ENCODE peak calls at places on chromosomes 1 and 21, in six cellular contexts. One of them, this sample, is unnamed.

GRCh38 chr1:110003747-110004428 is 19.3 kb downstream of the AHCYL1 start:
- DNase-seq in A549: peak; percentile 47
- DNase-seq in ovary: peak; percentile 82
- DNase-seq in heart left ventricle: peak; percentile 78
- DNase-seq in suprapubic skin: peak; percentile 84
- DNase-seq in uterus: peak; percentile 91
- DNase-seq in this sample: peak; percentile 74

GRCh38 chr1:65141394-65141793 is 6.6 kb upstream of the AK4 start:
- DNase-seq in A549: no peak
- DNase-seq in ovary: no peak
- DNase-seq in heart left ventricle: no peak
- DNase-seq in suprapubic skin: no peak
- DNase-seq in uterus: no peak
- DNase-seq in this sample: peak; percentile 27

GRCh38 chr1:182198006-182198605 is 136.6 kb upstream of the ZNF648 start:
- DNase-seq in A549: no peak
- DNase-seq in ovary: no peak
- DNase-seq in heart left ventricle: no peak
- DNase-seq in suprapubic skin: no peak
- DNase-seq in uterus: no peak
- DNase-seq in this sample: no peak

GRCh38 chr1:230359992-230360391 is 66.1 kb downstream of the PGBD5 start:
- DNase-seq in A549: no peak
- DNase-seq in ovary: no peak
- DNase-seq in heart left ventricle: no peak
- DNase-seq in suprapubic skin: no peak
- DNase-seq in uterus: no peak
- DNase-seq in this sample: no peak

GRCh38 chr21:36747815-36748381 is 49.0 kb downstream of the SIM2 start:
- DNase-seq in A549: no peak
- DNase-seq in ovary: no peak
- DNase-seq in heart left ventricle: peak; percentile 47
- DNase-seq in suprapubic skin: no peak
- DNase-seq in uterus: no peak
- DNase-seq in this sample: peak; percentile 60

GRCh38 chr1:92965003-92965402 is 3.7 kb upstream of the DIPK1A start:
- DNase-seq in A549: no peak
- DNase-seq in ovary: no peak
- DNase-seq in heart left ventricle: no peak
- DNase-seq in suprapubic skin: no peak
- DNase-seq in uterus: no peak
- DNase-seq in this sample: no peak

GRCh38 chr1:11339346-11340247 is 66.6 kb downstream of the UBIAD1 start:
- DNase-seq in A549: no peak
- DNase-seq in ovary: no peak
- DNase-seq in heart left ventricle: no peak
- DNase-seq in suprapubic skin: no peak
- DNase-seq in uterus: no peak
- DNase-seq in this sample: peak; percentile 24

GRCh38 chr1:218459878-218460277 is 114.7 kb downstream of the TGFB2 start:
- DNase-seq in A549: peak; percentile 78
- DNase-seq in ovary: peak; percentile 30
- DNase-seq in heart left ventricle: no peak
- DNase-seq in suprapubic skin: no peak
- DNase-seq in uterus: no peak
- DNase-seq in this sample: no peak

GRCh38 chr1:34977858-34978257 is 7.3 kb downstream of the TMEM35B start:
- DNase-seq in A549: no peak
- DNase-seq in ovary: no peak
- DNase-seq in heart left ventricle: no peak
- DNase-seq in suprapubic skin: no peak
- DNase-seq in uterus: no peak
- DNase-seq in this sample: no peak

GRCh38 chr1:216788671-216789070 is 65.4 kb upstream of the ESRRG start:
- DNase-seq in A549: no peak
- DNase-seq in ovary: no peak
- DNase-seq in heart left ventricle: no peak
- DNase-seq in suprapubic skin: no peak
- DNase-seq in uterus: no peak
- DNase-seq in this sample: no peak

GRCh38 chr1:88985033-88985432 is 7.4 kb downstream of the KYAT3 start:
- DNase-seq in A549: peak; percentile 7
- DNase-seq in ovary: peak; percentile 50
- DNase-seq in heart left ventricle: no peak
- DNase-seq in suprapubic skin: no peak
- DNase-seq in uterus: peak; percentile 25
- DNase-seq in this sample: no peak

GRCh38 chr1:18948048-18948912 is 8.2 kb downstream of the IFFO2 start:
- DNase-seq in A549: no peak
- DNase-seq in ovary: no peak
- DNase-seq in heart left ventricle: no peak
- DNase-seq in suprapubic skin: no peak
- DNase-seq in uterus: no peak
- DNase-seq in this sample: no peak

GRCh38 chr1:38577937-38578443 is 281.6 kb downstream of the RRAGC start:
- DNase-seq in A549: no peak
- DNase-seq in ovary: no peak
- DNase-seq in heart left ventricle: no peak
- DNase-seq in suprapubic skin: no peak
- DNase-seq in uterus: no peak
- DNase-seq in this sample: no peak

GRCh38 chr1:33641099-33641830 is 168.8 kb downstream of the ZSCAN20 start:
- DNase-seq in A549: peak; percentile 22
- DNase-seq in ovary: no peak
- DNase-seq in heart left ventricle: no peak
- DNase-seq in suprapubic skin: no peak
- DNase-seq in uterus: no peak
- DNase-seq in this sample: no peak

GRCh38 chr1:153678519-153679336 is at the start of gene NPR1:
- DNase-seq in A549: peak; percentile 48
- DNase-seq in ovary: peak; percentile 82
- DNase-seq in heart left ventricle: peak; percentile 70
- DNase-seq in suprapubic skin: peak; percentile 83
- DNase-seq in uterus: peak; percentile 69
- DNase-seq in this sample: peak; percentile 33

GRCh38 chr1:219676012-219676770 is 63.3 kb upstream of the ZC3H11B start:
- DNase-seq in A549: no peak
- DNase-seq in ovary: no peak
- DNase-seq in heart left ventricle: no peak
- DNase-seq in suprapubic skin: no peak
- DNase-seq in uterus: no peak
- DNase-seq in this sample: no peak

GRCh38 chr1:113874017-113874879 is 2.7 kb upstream of the PTPN22 start:
- DNase-seq in A549: no peak
- DNase-seq in ovary: no peak
- DNase-seq in heart left ventricle: no peak
- DNase-seq in suprapubic skin: no peak
- DNase-seq in uterus: no peak
- DNase-seq in this sample: peak; percentile 49

GRCh38 chr1:233566886-233567285 is 47.0 kb upstream of the KCNK1 start:
- DNase-seq in A549: no peak
- DNase-seq in ovary: no peak
- DNase-seq in heart left ventricle: no peak
- DNase-seq in suprapubic skin: no peak
- DNase-seq in uterus: no peak
- DNase-seq in this sample: no peak

GRCh38 chr1:111789666-111790316 is 34.1 kb downstream of the DDX20 start:
- DNase-seq in A549: no peak
- DNase-seq in ovary: no peak
- DNase-seq in heart left ventricle: no peak
- DNase-seq in suprapubic skin: no peak
- DNase-seq in uterus: no peak
- DNase-seq in this sample: no peak

GRCh38 chr1:24991242-24992037 is 61.4 kb upstream of the RUNX3 start:
- DNase-seq in A549: no peak
- DNase-seq in ovary: no peak
- DNase-seq in heart left ventricle: no peak
- DNase-seq in suprapubic skin: no peak
- DNase-seq in uterus: no peak
- DNase-seq in this sample: no peak

GRCh38 chr1:151898519-151898991 is 10.8 kb downstream of the THEM4 start:
- DNase-seq in A549: no peak
- DNase-seq in ovary: no peak
- DNase-seq in heart left ventricle: no peak
- DNase-seq in suprapubic skin: no peak
- DNase-seq in uterus: no peak
- DNase-seq in this sample: peak; percentile 36

DNA sequence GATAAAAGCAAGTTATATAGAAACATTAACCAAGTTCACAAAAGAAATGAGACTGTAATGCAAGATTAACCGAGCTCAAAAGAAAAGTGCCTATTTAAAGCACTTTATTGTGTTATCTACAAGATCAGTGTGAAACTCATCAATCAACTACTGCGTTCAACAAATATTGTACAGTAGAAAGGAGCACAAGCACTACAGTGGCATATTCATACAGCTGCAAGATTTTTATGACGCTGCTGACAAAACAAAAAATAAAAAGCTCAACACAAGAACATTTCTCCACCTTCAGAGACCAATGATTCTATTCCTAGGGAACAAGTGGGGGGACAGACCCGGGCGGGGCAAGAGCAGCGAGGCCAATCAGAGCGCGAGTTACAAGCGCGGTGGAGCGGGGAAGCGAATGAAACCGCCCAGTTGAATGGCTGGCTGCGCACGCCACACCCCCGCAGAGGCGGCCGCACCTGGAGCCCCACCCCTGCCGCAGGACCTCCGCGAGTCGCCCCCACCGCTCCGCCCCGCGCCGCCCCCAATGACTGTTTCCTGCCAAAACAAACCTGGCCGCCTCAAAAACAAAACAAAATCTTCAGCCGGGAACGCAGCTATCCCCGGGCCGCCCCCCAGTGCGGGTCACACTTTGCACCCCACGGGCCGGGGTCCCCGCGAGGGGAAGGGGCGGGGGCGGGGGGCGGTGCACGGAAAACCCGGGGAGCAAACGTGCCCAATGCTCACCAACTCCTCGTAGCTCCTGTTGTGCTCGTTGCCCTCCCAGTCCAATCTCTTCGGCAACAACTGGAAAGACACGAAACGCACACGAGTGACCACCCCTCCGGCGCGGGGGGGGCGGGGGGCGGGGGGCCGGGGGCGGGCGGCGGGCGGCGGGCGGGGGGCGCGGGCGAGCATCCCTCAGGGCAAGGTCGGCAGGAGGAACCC is 1.1 kb downstream of the BRWD1 start:
- DNase-seq in A549: peak; percentile 92
- DNase-seq in ovary: peak; percentile 92
- DNase-seq in heart left ventricle: peak; percentile 94
- DNase-seq in suprapubic skin: peak; percentile 95
- DNase-seq in uterus: peak; percentile 91
- DNase-seq in this sample: peak; percentile 95
- TF ChIP-seq POLR2A in A549: no peak
- TF ChIP-seq POLR2A in ovary: no peak
- TF ChIP-seq POLR2A in heart left ventricle: no peak
- TF ChIP-seq POLR2A in suprapubic skin: no peak
- TF ChIP-seq POLR2A in uterus: no peak
- TF ChIP-seq POLR2A in this sample: peak; percentile 11

GRCh38 chr1:31396633-31397351 is 16.2 kb upstream of the SERINC2 start:
- DNase-seq in A549: no peak
- DNase-seq in ovary: no peak
- DNase-seq in heart left ventricle: no peak
- DNase-seq in suprapubic skin: no peak
- DNase-seq in uterus: no peak
- DNase-seq in this sample: no peak

GRCh38 chr1:31401241-31401640 is 11.8 kb upstream of the SERINC2 start:
- DNase-seq in A549: no peak
- DNase-seq in ovary: no peak
- DNase-seq in heart left ventricle: no peak
- DNase-seq in suprapubic skin: no peak
- DNase-seq in uterus: no peak
- DNase-seq in this sample: no peak

GRCh38 chr1:31397360-31398095 is 15.5 kb upstream of the SERINC2 start:
- DNase-seq in A549: no peak
- DNase-seq in ovary: no peak
- DNase-seq in heart left ventricle: no peak
- DNase-seq in suprapubic skin: no peak
- DNase-seq in uterus: no peak
- DNase-seq in this sample: no peak

GRCh38 chr1:31400393-31400792 is 12.6 kb upstream of the SERINC2 start:
- DNase-seq in A549: no peak
- DNase-seq in ovary: no peak
- DNase-seq in heart left ventricle: no peak
- DNase-seq in suprapubic skin: no peak
- DNase-seq in uterus: no peak
- DNase-seq in this sample: no peak

GRCh38 chr1:31398246-31398645 is 14.8 kb upstream of the SERINC2 start:
- DNase-seq in A549: no peak
- DNase-seq in ovary: no peak
- DNase-seq in heart left ventricle: no peak
- DNase-seq in suprapubic skin: no peak
- DNase-seq in uterus: no peak
- DNase-seq in this sample: no peak
- H3K27ac ChIP-seq in A549: no peak overlapping the region
- H3K27ac ChIP-seq in ovary: no peak overlapping the region
- H3K27ac ChIP-seq in heart left ventricle: no peak overlapping the region
- H3K27ac ChIP-seq in suprapubic skin: no peak overlapping the region
- H3K27ac ChIP-seq in uterus: no peak overlapping the region
- H3K27ac ChIP-seq in this sample: no peak overlapping the region

GRCh38 chr1:19979494-19979977 is at the start of gene PLA2G2A:
- DNase-seq in A549: no peak
- DNase-seq in ovary: peak; percentile 81
- DNase-seq in heart left ventricle: no peak
- DNase-seq in suprapubic skin: peak; percentile 73
- DNase-seq in uterus: no peak
- DNase-seq in this sample: peak; percentile 39
- TF ChIP-seq POLR2A in A549: no peak
- TF ChIP-seq POLR2A in ovary: peak; percentile 57
- TF ChIP-seq POLR2A in heart left ventricle: no peak
- TF ChIP-seq POLR2A in suprapubic skin: no peak
- TF ChIP-seq POLR2A in uterus: no peak
- TF ChIP-seq POLR2A in this sample: no peak

DNA sequence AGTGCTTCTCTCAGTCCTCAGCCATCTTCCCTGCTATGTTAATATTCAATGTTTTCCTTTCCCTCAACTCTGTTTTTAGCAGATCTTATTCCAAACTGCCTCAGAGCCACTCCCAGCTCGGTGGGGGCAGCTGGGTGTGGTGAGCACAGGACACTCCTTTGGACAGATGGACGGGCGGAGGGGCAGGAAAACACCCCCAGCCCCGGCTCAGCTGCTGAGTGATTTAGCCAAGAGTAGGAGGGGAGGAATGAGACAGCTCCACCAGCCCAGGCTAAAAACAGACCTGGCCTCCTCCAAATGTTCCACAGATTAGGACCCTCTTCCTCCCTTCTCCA is 71.1 kb downstream of the CD2 start:
- DNase-seq in A549: no peak
- DNase-seq in ovary: no peak
- DNase-seq in heart left ventricle: peak; percentile 63
- DNase-seq in suprapubic skin: no peak
- DNase-seq in uterus: peak; percentile 68
- DNase-seq in this sample: peak; percentile 65
- H3K27ac ChIP-seq in A549: no peak overlapping the region
- H3K27ac ChIP-seq in ovary: no peak overlapping the region
- H3K27ac ChIP-seq in heart left ventricle: peak overlapping the region; percentile 74
- H3K27ac ChIP-seq in suprapubic skin: no peak overlapping the region
- H3K27ac ChIP-seq in uterus: peak overlapping the region; percentile 61
- H3K27ac ChIP-seq in this sample: peak overlapping the region; percentile 76

GRCh38 chr1:99766378-99766800 is at the start of gene FRRS1:
- DNase-seq in A549: peak; percentile 51
- DNase-seq in ovary: peak; percentile 52
- DNase-seq in heart left ventricle: peak; percentile 66
- DNase-seq in suprapubic skin: peak; percentile 63
- DNase-seq in uterus: peak; percentile 35
- DNase-seq in this sample: peak; percentile 75
- TF ChIP-seq POLR2A in A549: no peak
- TF ChIP-seq POLR2A in ovary: peak; percentile 32
- TF ChIP-seq POLR2A in heart left ventricle: peak; percentile 22
- TF ChIP-seq POLR2A in suprapubic skin: no peak
- TF ChIP-seq POLR2A in uterus: no peak
- TF ChIP-seq POLR2A in this sample: peak; percentile 65

GRCh38 chr1:235139315-235139714 is 10.7 kb upstream of the TOMM20 start:
- DNase-seq in A549: no peak
- DNase-seq in ovary: no peak
- DNase-seq in heart left ventricle: no peak
- DNase-seq in suprapubic skin: no peak
- DNase-seq in uterus: no peak
- DNase-seq in this sample: no peak
- H3K27ac ChIP-seq in A549: no peak overlapping the region
- H3K27ac ChIP-seq in ovary: no peak overlapping the region
- H3K27ac ChIP-seq in heart left ventricle: no peak overlapping the region
- H3K27ac ChIP-seq in suprapubic skin: no peak overlapping the region
- H3K27ac ChIP-seq in uterus: no peak overlapping the region
- H3K27ac ChIP-seq in this sample: no peak overlapping the region

This sample was measured in transverse colon.